ENCODE peak calls at places on chromosomes 3 and 15, in four cellular contexts. M is gastrocnemius medialis, I is upper lobe of right lung, R is adrenal gland. P is an unnamed sample.

GRCh38 chr15:29570121-29570930 is 251.9 kb downstream of the TJP1 start:
- DNase-seq in M (no peak), I (no peak), R (no peak), P (no peak)

GRCh38 chr3:13569201-13569600 is 20.3 kb downstream of the FBLN2 start:
- DNase-seq in M (no peak), I (no peak), R (no peak), P (no peak)

GRCh38 chr3:187770224-187770623 is 25.0 kb upstream of the BCL6 start:
- DNase-seq in M (no peak), I (no peak), R (no peak), P (no peak)

GRCh38 chr3:72663429-72663828 is 184.8 kb downstream of the SHQ1 start:
- DNase-seq in M (no peak), I (no peak), R (no peak), P (no peak)

GRCh38 chr3:172145287-172145686 is 105.9 kb downstream of the FNDC3B start:
- DNase-seq in M (no peak), I (no peak), R (no peak), P (no peak)

GRCh38 chr15:60358935-60359672 is 38.7 kb downstream of the ANXA2 start:
- DNase-seq in M (peak; percentile 36), I (no peak), R (peak; percentile 58), P (no peak)

GRCh38 chr3:123100192-123100776 is 33.5 kb downstream of the PDIA5 start:
- DNase-seq in M (no peak), I (no peak), R (no peak), P (no peak)

GRCh38 chr3:38738630-38739395 is 77.2 kb downstream of the SCN10A start:
- DNase-seq in M (no peak), I (no peak), R (peak; percentile 53), P (peak; percentile 38)

GRCh38 chr15:48060396-48060795 is 60.4 kb upstream of the SLC24A5 start:
- DNase-seq in M (no peak), I (no peak), R (no peak), P (no peak)

GRCh38 chr3:123159926-123160635 is 41.7 kb upstream of the SEC22A start:
- DNase-seq in M (no peak), I (no peak), R (peak; percentile 64), P (no peak)

GRCh38 chr15:85800460-85801123 is 5.9 kb upstream of the KLHL25 start:
- DNase-seq in M (peak; percentile 89), I (peak; percentile 77), R (peak; percentile 94), P (peak; percentile 78)

GRCh38 chr3:195875482-195876236 is 32.7 kb downstream of the TNK2 start:
- DNase-seq in M (no peak), I (peak; percentile 59), R (no peak), P (no peak)

GRCh38 chr15:35624881-35625280 is 78.9 kb upstream of the DPH6 start:
- DNase-seq in M (peak; percentile 7), I (peak; percentile 62), R (peak; percentile 73), P (peak; percentile 72)

GRCh38 chr3:143674100-143674968 is 173.9 kb downstream of the SLC9A9 start:
- DNase-seq in M (peak; percentile 31), I (peak; percentile 70), R (peak; percentile 73), P (peak; percentile 64)

GRCh38 chr15:39495871-39496459 is 84.9 kb upstream of the THBS1 start:
- DNase-seq in M (no peak), I (no peak), R (no peak), P (peak; percentile 64)

GRCh38 chr3:176954517-176954916 is 242.8 kb downstream of the TBL1XR1 start:
- DNase-seq in M (no peak), I (no peak), R (no peak), P (no peak)

GRCh38 chr3:181912384-181912783 is 200.7 kb downstream of the SOX2 start:
- DNase-seq in M (no peak), I (no peak), R (no peak), P (no peak)

GRCh38 chr15:65619636-65620290 is 2.0 kb upstream of the SLC24A1 start:
- DNase-seq in M (no peak), I (no peak), R (no peak), P (no peak)

GRCh38 chr3:121914081-121914998 is 20.1 kb downstream of the SLC15A2 start:
- DNase-seq in M (no peak), I (no peak), R (peak; percentile 8), P (no peak)

DNA sequence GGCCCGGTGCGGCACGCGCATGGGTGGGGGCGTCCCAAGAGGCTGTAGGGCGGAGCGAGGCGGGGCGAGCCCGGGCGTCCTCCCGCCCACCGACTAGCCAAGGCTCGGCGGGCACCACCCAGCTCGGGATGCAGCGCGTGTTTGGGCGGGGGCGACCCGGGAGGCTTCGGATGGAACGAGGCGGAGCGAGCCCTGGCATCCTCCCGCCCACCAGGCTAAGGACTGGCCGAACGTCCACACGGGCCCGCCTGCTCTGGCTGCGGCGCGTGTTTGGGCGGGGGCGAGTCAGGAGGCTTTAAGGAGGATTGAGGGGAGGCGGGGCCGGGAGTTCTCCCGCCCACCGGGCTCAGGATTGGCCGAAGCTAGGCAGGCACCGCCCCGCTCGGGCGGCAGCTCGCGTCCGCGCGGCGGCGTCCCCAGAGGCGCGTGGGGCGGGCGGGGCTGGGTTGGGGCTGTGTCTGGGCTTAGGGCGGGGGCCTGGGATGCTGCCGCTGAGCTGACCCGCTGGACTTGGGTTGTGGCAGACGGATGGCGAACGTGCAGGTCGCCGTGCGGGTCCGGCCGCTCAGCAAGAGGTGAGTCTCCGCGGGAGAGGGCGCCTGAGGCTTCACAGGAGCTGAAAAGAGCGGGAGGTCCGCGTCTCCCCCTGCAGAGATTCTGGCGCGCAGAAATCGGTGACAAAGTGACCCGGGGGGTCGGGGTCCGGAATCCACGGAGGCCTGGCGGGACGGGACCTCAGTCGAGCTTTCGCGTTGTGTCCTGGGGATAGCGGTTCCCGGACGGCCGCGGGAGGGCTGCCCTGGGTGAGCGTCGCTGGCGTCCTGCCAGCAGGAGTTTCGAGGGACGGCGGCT is at the start of gene STARD9:
- DNase-seq in M (peak; percentile 96), I (peak; percentile 99), R (peak; percentile 99), P (peak; percentile 92)
- TF ChIP-seq CTCF in M (no peak), I (no peak), R (no peak), P (no peak)

GRCh38 chr15:62142736-62143135 is 22.3 kb downstream of the C2CD4B start:
- DNase-seq in M (no peak), I (no peak), R (no peak), P (peak; percentile 26)
- TF ChIP-seq CTCF in M (no peak), I (no peak), R (no peak), P (peak; percentile 4)

DNA sequence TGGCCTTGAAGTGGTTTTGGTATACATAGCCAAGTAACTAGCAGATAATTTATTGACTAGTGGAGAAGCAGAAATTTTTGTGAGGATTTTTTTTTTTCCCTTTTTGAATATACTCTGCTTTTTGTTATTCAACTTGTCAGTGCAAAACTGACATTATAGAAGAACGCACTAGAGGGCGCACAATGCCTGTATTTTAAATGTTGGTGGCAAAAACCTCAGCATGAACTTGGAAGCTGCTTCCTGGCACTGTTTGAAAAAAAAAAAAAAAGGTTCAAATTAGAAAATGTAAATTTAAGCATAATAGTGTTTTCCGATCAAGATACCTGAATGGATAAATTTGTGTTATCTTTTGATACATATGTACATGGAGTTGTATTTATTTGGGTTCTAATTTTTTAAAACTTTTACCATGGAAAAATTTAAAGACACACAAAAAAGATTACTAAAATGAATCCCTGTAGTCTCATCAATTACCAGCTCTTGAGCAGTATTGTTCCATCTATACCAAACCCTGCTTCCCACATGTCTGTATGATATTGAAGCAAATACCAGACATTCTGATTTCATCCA is 56.0 kb downstream of the SLC25A26 start:
- DNase-seq in M (peak; percentile 13), I (no peak), R (peak; percentile 75), P (peak; percentile 67)
- TF ChIP-seq CTCF in M (peak; percentile 51), I (peak; percentile 66), R (peak; percentile 72), P (peak; percentile 42)

GRCh38 chr3:53242642-53243041 is 13.2 kb downstream of the TKT start:
- DNase-seq in M (no peak), I (peak; percentile 76), R (peak; percentile 46), P (no peak)
- TF ChIP-seq CTCF in M (no peak), I (no peak), R (no peak), P (no peak)

GRCh38 chr3:131526801-131527347 is 24.1 kb upstream of the MRPL3 start:
- DNase-seq in M (no peak), I (peak; percentile 65), R (peak; percentile 75), P (no peak)
- TF ChIP-seq CTCF in M (no peak), I (no peak), R (peak; percentile 37), P (peak; percentile 52)

P was measured in bronchial epithelial cell.